ENCODE peak calls at places on chromosomes 16 and 17, in four cellular contexts. I is fibroblast of lung, W is colonic mucosa, M is prostate gland. J is an unnamed sample. For H3K27me3, the result is how much of the 10 kb centered on the place peaks cover.

GRCh38 chr17:61715348-61715747 is 124.3 kb upstream of the NACA2 start:
- DNase-seq in I (no peak), W (no peak), M (no peak), J (no peak)

GRCh38 chr17:36133629-36134259 is 30.1 kb downstream of the CCL4 start:
- DNase-seq in I (no peak), W (peak), M (no peak), J (no peak)

GRCh38 chr17:38550661-38551060 is 55.1 kb downstream of the SRCIN1 start:
- DNase-seq in I (peak), W (no peak), M (peak), J (no peak)

GRCh38 chr16:12900599-12901203 is 697 bp upstream of the SHISA9 start:
- DNase-seq in I (no peak), W (no peak), M (no peak), J (no peak)

GRCh38 chr17:68591583-68591982 is 9.6 kb downstream of the FAM20A start:
- DNase-seq in I (no peak), W (no peak), M (no peak), J (no peak)

GRCh38 chr16:68233085-68233834 is 2.7 kb downstream of the ESRP2 start:
- DNase-seq in I (no peak), W (no peak), M (no peak), J (no peak)

GRCh38 chr17:67829331-67829730 is 4.0 kb downstream of the BPTF start:
- DNase-seq in I (peak), W (no peak), M (no peak), J (no peak)

GRCh38 chr17:65055280-65055707 is 1.2 kb downstream of the GNA13 start:
- DNase-seq in I (peak), W (no peak), M (no peak), J (no peak)

GRCh38 chr17:12074346-12074745 is 53.7 kb downstream of the MAP2K4 start:
- DNase-seq in I (no peak), W (no peak), M (no peak), J (no peak)

GRCh38 chr17:81026266-81027036 is 8.5 kb upstream of the BAIAP2 start:
- DNase-seq in I (no peak), W (no peak), M (no peak), J (no peak)
- H3K27me3 ChIP-seq in I (under half), W (under half), M (under half), J (under half)

GRCh38 chr17:14316131-14316854 is 15.4 kb downstream of the HS3ST3B1 start:
- DNase-seq in I (no peak), W (no peak), M (no peak), J (no peak)
- H3K27me3 ChIP-seq in I (under half), W (under half), M (under half), J (under half)

DNA sequence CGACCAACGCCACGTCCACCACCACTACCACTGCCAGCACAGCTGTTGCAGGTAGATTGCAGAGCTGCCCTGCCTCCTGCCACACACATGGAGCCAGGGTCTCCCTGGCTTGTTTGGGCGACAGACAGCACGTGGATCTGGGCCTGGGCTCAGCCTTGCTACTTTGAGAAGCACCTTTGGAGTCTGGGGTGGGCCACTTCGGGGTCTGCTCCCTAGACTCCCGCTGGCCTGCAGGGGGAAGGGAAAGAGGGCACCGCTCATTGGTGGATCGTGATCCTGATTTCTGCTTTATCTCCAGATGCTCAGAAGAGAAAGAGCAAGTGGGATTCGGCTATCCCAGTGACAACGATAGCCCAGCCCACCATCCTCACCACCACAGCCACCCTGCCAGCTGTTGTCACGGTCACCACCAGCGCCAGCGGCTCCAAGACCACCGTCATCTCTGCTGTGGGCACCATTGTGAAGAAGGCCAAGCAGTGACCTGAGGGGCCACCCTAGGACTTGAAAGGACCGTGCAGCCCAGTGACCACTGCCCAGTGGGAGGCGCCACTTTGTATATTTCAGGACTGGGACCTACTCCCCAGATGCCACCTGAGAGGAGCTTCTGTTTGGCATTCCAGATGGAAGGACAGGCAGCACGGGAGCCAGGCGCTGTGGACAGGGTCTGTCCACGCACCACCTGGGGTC is 15.1 kb upstream of the ITGB4 start:
- DNase-seq in I (no peak), W (no peak), M (no peak), J (no peak)
- H3K27me3 ChIP-seq in I (under half), W (under half), M (under half), J (under half)

GRCh38 chr17:79163071-79163470 is 88.4 kb downstream of the ENGASE start:
- DNase-seq in I (no peak), W (no peak), M (no peak), J (no peak)
- H3K27me3 ChIP-seq in I (under half), W (under half), M (under half), J (half or more)

GRCh38 chr16:67014641-67015315 is 14.2 kb upstream of the CBFB start:
- DNase-seq in I (no peak), W (no peak), M (no peak), J (no peak)
- H3K27me3 ChIP-seq in I (under half), W (under half), M (under half), J (under half)